ENCODE peak calls at places on chromosome 19, in six cellular contexts. G, V, K, T, O and E are unnamed samples.

GRCh38 chr19:35069706-35070105 is 28.2 kb downstream of the HPN start:
- DNase-seq in G (no peak), K (no peak), V (no peak), T (no peak), O (no peak), E (peak; percentile 45)

GRCh38 chr19:46355991-46356669 is 9.2 kb downstream of the PPP5C start:
- DNase-seq in T (no peak), O (no peak), K (no peak), G (no peak), V (no peak), E (no peak)

GRCh38 chr19:33883869-33884519 is 87.3 kb downstream of the KCTD15 start:
- DNase-seq in V (peak; percentile 60), G (no peak), T (no peak), K (no peak), O (no peak), E (peak; percentile 32)

GRCh38 chr19:18496167-18496979 is 25.5 kb downstream of the ELL start:
- DNase-seq in O (peak; percentile 78), K (no peak), G (no peak), T (peak; percentile 90), V (peak; percentile 85), E (peak; percentile 79)

GRCh38 chr19:11205939-11206570 is 8.7 kb upstream of the KANK2 start:
- DNase-seq in O (no peak), T (no peak), G (no peak), K (no peak), V (no peak), E (no peak)

GRCh38 chr19:16824658-16825311 is 4.4 kb upstream of the SIN3B start:
- DNase-seq in K (no peak), O (no peak), V (no peak), T (peak; percentile 78), G (no peak), E (peak; percentile 41)

GRCh38 chr19:3243851-3244700 is 19.6 kb downstream of the CELF5 start:
- DNase-seq in G (no peak), K (no peak), O (no peak), T (peak; percentile 25), V (no peak), E (peak; percentile 53)

GRCh38 chr19:33535176-33535575 is 13.6 kb upstream of the PEPD start:
- DNase-seq in K (no peak), G (no peak), O (peak; percentile 69), T (peak; percentile 22), V (no peak), E (no peak)

GRCh38 chr19:36707134-36707533 is 19.7 kb downstream of the ZNF567 start:
- DNase-seq in V (no peak), O (no peak), G (no peak), K (no peak), T (no peak), E (no peak)